ENCODE peak calls at places on chromosome 17, in six cellular contexts. J is AML-193; M is activated CD8-positive, alpha-beta T cell treated with anti-CD3 and anti-CD28 coated beads, Interleukin-2, amount 10 ng/mL, durations not matched to agents 7 days and 5 days; I is heart left ventricle; E is activated CD4-positive, CD25-positive, alpha-beta regulatory T cell treated with anti-CD3 and anti-CD28 coated beads, Interleukin-2, amount 50 U/mL, for 16 hours; X is cardiac fibroblast. S is an unnamed sample.

GRCh38 chr17:2292100-2292499 is 11.5 kb downstream of the SMG6 start:
- DNase-seq in J (no peak), M (no peak), I (no peak), E (no peak), X (no peak), S (no peak)

GRCh38 chr17:3894927-3895343 is 2.1 kb upstream of the CAMKK1 start:
- DNase-seq in J (no peak), M (no peak), I (peak), E (no peak), X (peak), S (peak)

GRCh38 chr17:61338000-61338864 is 61.4 kb upstream of the TBX2 start:
- DNase-seq in J (no peak), M (no peak), I (peak), E (no peak), X (peak), S (peak)

GRCh38 chr17:61408151-61409041 is 8.8 kb downstream of the TBX2 start:
- DNase-seq in J (no peak), M (no peak), I (no peak), E (no peak), X (peak), S (no peak)

GRCh38 chr17:82489851-82490511 is 29.6 kb upstream of the FOXK2 start:
- DNase-seq in J (no peak), M (no peak), I (no peak), E (no peak), X (no peak), S (no peak)

GRCh38 chr17:81053043-81053970 is 18.4 kb downstream of the BAIAP2 start:
- DNase-seq in J (no peak), M (no peak), I (no peak), E (no peak), X (no peak), S (no peak)

GRCh38 chr17:67105213-67105612 is 60.9 kb downstream of the CACNG1 start:
- DNase-seq in J (peak), M (no peak), I (no peak), E (no peak), X (peak), S (peak)

GRCh38 chr17:57420674-57421392 is 164.5 kb downstream of the MSI2 start:
- DNase-seq in J (no peak), M (no peak), I (no peak), E (no peak), X (no peak), S (no peak)

GRCh38 chr17:32916134-32916533 is 11.8 kb upstream of the TMEM98 start:
- DNase-seq in J (no peak), M (no peak), I (no peak), E (no peak), X (no peak), S (no peak)

GRCh38 chr17:45225964-45226530 is 4.4 kb downstream of the FMNL1 start:
- DNase-seq in J (peak), M (peak), I (peak), E (peak), X (peak), S (no peak)

S was measured in HCEC 1CT.